ENCODE peak calls at places on chromosomes 12 and 14, in five cellular contexts. W is H1, V is K562, F is endothelial cell of umbilical vein, O is GM12878. S is an unnamed sample.

GRCh38 chr14:31505411-31505810 is 17.6 kb upstream of the GPR33 start:
- DNase-seq in F (peak; percentile 55), V (no peak), O (no peak), W (no peak), S (no peak)

GRCh38 chr12:3077572-3078081 is 448 bp downstream of the TSPAN9 start:
- DNase-seq in F (no peak), W (no peak), V (no peak), O (no peak), S (no peak)

GRCh38 chr12:75305412-75306332 is 24.5 kb downstream of the CAPS2 start:
- DNase-seq in V (no peak), W (no peak), O (no peak), F (no peak), S (no peak)

GRCh38 chr14:95157987-95158712 is 821 bp upstream of the DICER1 start:
- DNase-seq in V (peak; percentile 17), F (no peak), W (no peak), O (no peak), S (no peak)

GRCh38 chr12:96402061-96402460 is 1.8 kb upstream of the CDK17 start:
- DNase-seq in F (no peak), V (no peak), O (no peak), W (no peak), S (no peak)

GRCh38 chr12:103640831-103641230 is 53.8 kb downstream of the STAB2 start:
- DNase-seq in V (no peak), O (peak; percentile 12), F (no peak), W (no peak), S (no peak)

GRCh38 chr12:19382111-19382526 is 57.2 kb upstream of the AEBP2 start:
- DNase-seq in V (no peak), F (peak; percentile 65), O (peak; percentile 46), W (peak; percentile 13), S (no peak)

GRCh38 chr14:104855532-104856090 is 9.5 kb upstream of the CEP170B start:
- DNase-seq in O (no peak), W (no peak), F (no peak), V (no peak), S (no peak)

GRCh38 chr12:32134144-32134888 is 27.7 kb downstream of the BICD1 start:
- DNase-seq in W (no peak), V (no peak), O (peak; percentile 61), F (peak; percentile 49), S (no peak)

GRCh38 chr14:81767266-81767987 is 233.8 kb upstream of the SEL1L start:
- DNase-seq in O (no peak), W (no peak), F (no peak), V (no peak), S (no peak)

GRCh38 chr14:35409595-35409994 is 5.0 kb upstream of the NFKBIA start:
- DNase-seq in O (no peak), W (no peak), V (no peak), F (no peak), S (no peak)

GRCh38 chr14:70086685-70087379 is 101.9 kb downstream of the SLC8A3 start:
- DNase-seq in O (no peak), W (no peak), F (peak; percentile 35), V (no peak), S (peak; percentile 18)

GRCh38 chr14:68337279-68337678 is 455.6 kb downstream of the ZFP36L1 start:
- DNase-seq in W (no peak), V (no peak), F (no peak), O (no peak), S (no peak)

GRCh38 chr14:23326491-23327332 is 5.5 kb downstream of the PABPN1 start:
- DNase-seq in O (no peak), W (no peak), V (no peak), F (no peak), S (no peak)

GRCh38 chr12:53006810-53007742 is 820 bp downstream of the EIF4B start:
- DNase-seq in W (no peak), O (peak; percentile 32), F (peak; percentile 67), V (peak; percentile 87), S (no peak)

GRCh38 chr12:132170094-132170636 is 25.9 kb downstream of the NOC4L start:
- DNase-seq in F (peak; percentile 47), V (no peak), W (no peak), O (no peak), S (peak; percentile 78)

GRCh38 chr14:101464984-101465794 is 96.1 kb upstream of the DIO3 start:
- DNase-seq in V (no peak), W (no peak), O (no peak), F (no peak), S (no peak)

GRCh38 chr12:53170245-53170644 is 10.3 kb upstream of the ZNF740 start:
- DNase-seq in O (no peak), V (no peak), F (no peak), W (no peak), S (no peak)

GRCh38 chr14:91834571-91834970 is 32.8 kb downstream of the TC2N start:
- DNase-seq in O (no peak), F (no peak), W (no peak), V (no peak), S (no peak)

GRCh38 chr14:101223561-101224162 is 320.1 kb upstream of the RTL1 start:
- DNase-seq in F (no peak), V (no peak), O (no peak), W (no peak), S (no peak)

GRCh38 chr12:115979351-115979750 is 298.1 kb downstream of the MED13L start:
- DNase-seq in V (no peak), F (no peak), O (no peak), W (no peak), S (no peak)

GRCh38 chr14:74502236-74503019 is 8.9 kb downstream of the ISCA2 start:
- DNase-seq in W (no peak), V (peak; percentile 34), F (no peak), O (no peak), S (no peak)

GRCh38 chr12:63787306-63787705 is 7.6 kb downstream of the RXYLT1 start:
- DNase-seq in F (no peak), W (no peak), O (no peak), V (no peak), S (no peak)

GRCh38 chr12:56224954-56225353 is 812 bp downstream of the NABP2 start:
- DNase-seq in O (no peak), F (no peak), V (no peak), W (no peak), S (no peak)

GRCh38 chr14:95849761-95850160 is 26.9 kb upstream of the TUNAR start:
- DNase-seq in W (no peak), O (no peak), V (no peak), F (no peak), S (no peak)

GRCh38 chr12:78185109-78185508 is 354.4 kb downstream of the NAV3 start:
- DNase-seq in F (no peak), W (no peak), O (no peak), V (no peak), S (no peak)

GRCh38 chr12:55001198-55001827 is 16.8 kb upstream of the TESPA1 start:
- DNase-seq in F (no peak), O (no peak), W (no peak), V (no peak), S (no peak)

GRCh38 chr14:75381642-75382041 is 46.2 kb upstream of the JDP2 start:
- DNase-seq in O (no peak), F (no peak), W (no peak), V (no peak), S (no peak)

GRCh38 chr12:117261267-117261666 is 71.0 kb upstream of the FBXO21 start:
- DNase-seq in F (no peak), V (no peak), W (no peak), O (no peak), S (no peak)

GRCh38 chr12:70555081-70555480 is 82.1 kb downstream of the PTPRB start:
- DNase-seq in W (no peak), O (no peak), V (no peak), F (no peak), S (no peak)

DNA sequence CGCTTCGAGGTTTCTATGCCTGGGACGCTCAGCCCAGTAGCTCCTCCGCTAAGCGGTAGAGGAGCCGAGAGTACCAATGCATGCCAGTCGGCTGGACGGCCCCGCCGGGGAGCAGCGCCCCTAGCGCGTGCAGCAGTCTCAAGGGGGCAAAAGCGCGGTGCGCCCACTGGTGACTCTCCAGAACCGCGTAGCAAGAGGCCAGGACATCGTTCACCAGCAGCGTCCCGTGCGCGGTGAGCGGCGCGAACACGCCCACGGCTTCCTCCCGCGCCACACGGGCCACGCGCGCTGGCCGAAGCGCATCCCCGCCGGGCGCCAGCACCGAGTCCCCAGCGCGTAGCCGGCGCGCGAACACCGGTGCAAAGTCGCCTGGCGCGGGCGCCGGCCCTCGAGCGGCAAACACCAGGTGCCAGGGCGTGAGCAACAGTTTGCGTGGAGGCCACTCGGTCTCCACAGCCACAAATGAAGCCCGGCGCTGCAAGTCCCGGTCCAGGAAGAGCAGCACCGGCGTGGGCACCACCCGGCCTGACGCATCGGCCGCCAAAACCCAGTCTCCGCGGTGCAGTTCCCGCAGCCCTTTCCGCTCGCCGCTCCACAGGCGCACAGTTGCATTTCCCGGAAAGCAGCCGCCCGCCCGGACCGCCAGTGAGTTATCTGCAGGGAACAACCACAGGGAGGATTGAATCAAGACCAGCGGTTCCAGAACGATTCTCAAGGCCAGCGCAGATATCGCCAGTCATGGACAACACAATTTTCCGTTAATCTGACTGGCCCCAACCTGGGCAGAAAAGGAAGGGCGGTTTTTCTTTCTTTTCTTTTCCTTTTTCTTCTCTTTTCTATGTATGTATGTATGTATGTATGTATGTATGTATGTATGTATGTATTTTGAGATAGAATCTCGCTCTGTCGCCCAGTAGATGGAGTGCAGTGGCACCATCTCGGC is 4.5 kb downstream of the DHH start:
- DNase-seq in W (no peak), V (peak; percentile 54), O (no peak), F (peak; percentile 50), S (no peak)
- TF ChIP-seq EZH2 in W (peak; percentile 99), V (no peak), O (no peak), F (no peak), S (peak; percentile 94)

GRCh38 chr12:58395056-58395455 is 453.7 kb downstream of the ATP23 start:
- DNase-seq in F (no peak), O (no peak), W (no peak), V (no peak), S (no peak)
- TF ChIP-seq POLR2AphosphoS5 in F (no peak), O (no peak), W (no peak), V (no peak), S (no peak)

GRCh38 chr12:15726757-15727112 is 62.5 kb downstream of the EPS8 start:
- DNase-seq in O (no peak), V (no peak), W (no peak), F (no peak), S (no peak)
- H3K9ac ChIP-seq in O (no peak overlapping the region), V (no peak overlapping the region), W (no peak overlapping the region), F (no peak overlapping the region), S (no peak overlapping the region)

DNA sequence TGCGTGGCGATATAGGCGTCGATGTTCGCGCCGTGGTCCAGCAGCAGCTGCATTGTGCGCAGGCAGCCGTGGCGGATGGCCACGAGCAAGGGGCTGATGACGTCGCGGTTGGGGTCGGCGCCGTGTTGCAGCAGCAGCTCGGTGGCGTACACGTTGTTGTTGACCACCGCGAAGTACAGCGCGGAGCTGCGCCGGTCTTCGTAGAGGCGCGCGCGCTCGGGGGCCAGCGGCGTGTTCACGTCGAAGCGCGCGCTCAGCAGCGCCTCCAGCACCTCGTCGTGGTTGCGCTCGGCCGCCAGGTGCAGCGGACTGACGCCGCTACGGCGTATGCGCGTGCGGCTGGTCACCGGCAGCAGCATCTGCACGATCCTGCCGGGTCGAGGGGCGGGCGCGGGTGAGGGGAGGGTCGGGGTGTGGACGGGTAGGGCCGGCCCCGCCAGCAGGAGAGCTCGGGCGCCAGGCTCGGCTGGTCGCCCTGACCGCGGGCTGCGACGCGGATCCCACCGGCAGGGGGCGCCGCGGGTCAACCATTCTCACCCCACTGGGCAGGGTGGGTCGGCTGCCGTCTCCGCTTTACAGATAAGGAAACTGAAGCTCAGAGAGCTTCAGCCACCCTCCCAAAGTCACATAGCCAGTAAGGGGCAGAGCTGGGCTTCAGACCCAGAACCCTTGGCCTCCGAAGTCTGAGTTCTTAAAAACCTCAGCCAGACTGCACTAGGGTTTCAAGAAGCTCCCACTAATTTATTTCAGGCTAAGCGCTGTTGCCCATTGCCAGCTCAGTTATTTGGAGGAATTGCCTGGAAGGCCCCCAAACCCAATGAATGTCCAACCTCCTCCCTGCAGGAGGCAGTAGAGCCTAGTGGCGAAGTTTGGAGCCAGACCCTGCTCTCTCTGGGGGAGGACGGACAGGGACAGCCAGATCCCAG is 12.4 kb downstream of the FAM181A start:
- DNase-seq in O (peak; percentile 25), W (peak; percentile 78), V (peak; percentile 76), F (peak; percentile 53), S (no peak)
- TF ChIP-seq EZH2 in O (no peak), W (peak; percentile 23), V (no peak), F (no peak), S (no peak)

S was measured in SK-N-MC.